ENCODE peak calls at places on chromosome 11, in eight cellular contexts. One of them, this sample, is unnamed.

GRCh38 chr11:60125962-60126585 is 37.6 kb downstream of the MS4A2 start:
- DNase-seq in cardiac muscle cell: no peak
- DNase-seq in PC-9: no peak
- DNase-seq in adipocyte: no peak
- DNase-seq in lung: no peak
- DNase-seq in ovary: no peak
- DNase-seq in CD4-positive, CD25-positive, alpha-beta regulatory T cell: no peak
- DNase-seq in Panc1: no peak
- DNase-seq in this sample: no peak

GRCh38 chr11:34565417-34566208 is 52.0 kb upstream of the ELF5 start:
- DNase-seq in cardiac muscle cell: no peak
- DNase-seq in PC-9: no peak
- DNase-seq in adipocyte: no peak
- DNase-seq in lung: no peak
- DNase-seq in ovary: no peak
- DNase-seq in CD4-positive, CD25-positive, alpha-beta regulatory T cell: no peak
- DNase-seq in Panc1: peak; percentile 18
- DNase-seq in this sample: no peak

GRCh38 chr11:68666854-68667253 is 17.5 kb upstream of the GAL start:
- DNase-seq in cardiac muscle cell: no peak
- DNase-seq in PC-9: no peak
- DNase-seq in adipocyte: no peak
- DNase-seq in lung: no peak
- DNase-seq in ovary: no peak
- DNase-seq in CD4-positive, CD25-positive, alpha-beta regulatory T cell: no peak
- DNase-seq in Panc1: no peak
- DNase-seq in this sample: peak; percentile 36

GRCh38 chr11:100778386-100778785 is 91.3 kb downstream of the ARHGAP42 start:
- DNase-seq in cardiac muscle cell: no peak
- DNase-seq in PC-9: no peak
- DNase-seq in adipocyte: no peak
- DNase-seq in lung: no peak
- DNase-seq in ovary: no peak
- DNase-seq in CD4-positive, CD25-positive, alpha-beta regulatory T cell: no peak
- DNase-seq in Panc1: no peak
- DNase-seq in this sample: no peak

GRCh38 chr11:8168485-8169257 is at the start of gene RIC3:
- DNase-seq in cardiac muscle cell: no peak
- DNase-seq in PC-9: no peak
- DNase-seq in adipocyte: no peak
- DNase-seq in lung: peak; percentile 44
- DNase-seq in ovary: peak; percentile 53
- DNase-seq in CD4-positive, CD25-positive, alpha-beta regulatory T cell: no peak
- DNase-seq in Panc1: no peak
- DNase-seq in this sample: no peak

GRCh38 chr11:7903940-7904339 is 27.1 kb downstream of the OR10A6 start:
- DNase-seq in cardiac muscle cell: no peak
- DNase-seq in PC-9: no peak
- DNase-seq in adipocyte: no peak
- DNase-seq in lung: no peak
- DNase-seq in ovary: no peak
- DNase-seq in CD4-positive, CD25-positive, alpha-beta regulatory T cell: no peak
- DNase-seq in Panc1: no peak
- DNase-seq in this sample: no peak

GRCh38 chr11:64359712-64360402 is 895 bp downstream of the RPS6KA4 start:
- DNase-seq in cardiac muscle cell: no peak
- DNase-seq in PC-9: no peak
- DNase-seq in adipocyte: no peak
- DNase-seq in lung: no peak
- DNase-seq in ovary: no peak
- DNase-seq in CD4-positive, CD25-positive, alpha-beta regulatory T cell: no peak
- DNase-seq in Panc1: no peak
- DNase-seq in this sample: no peak

GRCh38 chr11:128686045-128686741 is 7.7 kb upstream of the FLI1 start:
- DNase-seq in cardiac muscle cell: no peak
- DNase-seq in PC-9: no peak
- DNase-seq in adipocyte: no peak
- DNase-seq in lung: no peak
- DNase-seq in ovary: no peak
- DNase-seq in CD4-positive, CD25-positive, alpha-beta regulatory T cell: no peak
- DNase-seq in Panc1: no peak
- DNase-seq in this sample: peak; percentile 66

GRCh38 chr11:68036717-68037239 is 2.0 kb upstream of the TCIRG1 start:
- DNase-seq in cardiac muscle cell: no peak
- DNase-seq in PC-9: no peak
- DNase-seq in adipocyte: no peak
- DNase-seq in lung: peak; percentile 76
- DNase-seq in ovary: no peak
- DNase-seq in CD4-positive, CD25-positive, alpha-beta regulatory T cell: no peak
- DNase-seq in Panc1: no peak
- DNase-seq in this sample: peak; percentile 84

GRCh38 chr11:66337103-66337899 is 1.1 kb upstream of the RIN1 start:
- DNase-seq in cardiac muscle cell: no peak
- DNase-seq in PC-9: no peak
- DNase-seq in adipocyte: no peak
- DNase-seq in lung: no peak
- DNase-seq in ovary: peak; percentile 32
- DNase-seq in CD4-positive, CD25-positive, alpha-beta regulatory T cell: no peak
- DNase-seq in Panc1: no peak
- DNase-seq in this sample: peak; percentile 89

GRCh38 chr11:3225159-3225758 is 6.6 kb upstream of the MRGPRG start:
- DNase-seq in cardiac muscle cell: no peak
- DNase-seq in PC-9: no peak
- DNase-seq in adipocyte: no peak
- DNase-seq in lung: no peak
- DNase-seq in ovary: peak; percentile 8
- DNase-seq in CD4-positive, CD25-positive, alpha-beta regulatory T cell: no peak
- DNase-seq in Panc1: no peak
- DNase-seq in this sample: peak; percentile 85

GRCh38 chr11:64490562-64491216 is 100.3 kb upstream of the SLC22A12 start:
- DNase-seq in cardiac muscle cell: no peak
- DNase-seq in PC-9: no peak
- DNase-seq in adipocyte: no peak
- DNase-seq in lung: no peak
- DNase-seq in ovary: no peak
- DNase-seq in CD4-positive, CD25-positive, alpha-beta regulatory T cell: no peak
- DNase-seq in Panc1: no peak
- DNase-seq in this sample: no peak

GRCh38 chr11:26070981-26071380 is 260.9 kb upstream of the ANO3 start:
- DNase-seq in cardiac muscle cell: no peak
- DNase-seq in PC-9: no peak
- DNase-seq in adipocyte: no peak
- DNase-seq in lung: no peak
- DNase-seq in ovary: no peak
- DNase-seq in CD4-positive, CD25-positive, alpha-beta regulatory T cell: no peak
- DNase-seq in Panc1: no peak
- DNase-seq in this sample: no peak

DNA sequence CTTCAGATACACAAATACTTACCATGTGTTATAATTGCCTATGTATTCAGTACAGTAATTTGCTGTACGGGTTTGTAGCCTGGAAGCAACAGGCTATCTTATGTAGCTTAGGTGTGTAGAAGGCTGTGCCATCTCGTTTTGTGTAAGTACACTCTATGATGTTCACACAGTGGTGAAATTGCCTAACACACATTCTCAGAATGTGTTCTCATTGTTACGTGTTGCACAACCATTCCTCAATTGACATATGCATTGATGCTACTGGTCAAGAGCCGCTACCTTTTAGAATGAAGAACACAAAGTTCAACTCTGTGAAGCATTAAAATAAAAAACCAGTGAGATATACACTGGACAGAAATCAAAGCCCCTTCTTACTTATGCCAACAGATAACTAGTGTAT is 26.7 kb downstream of the SVIP start:
- DNase-seq in cardiac muscle cell: peak; percentile 13
- DNase-seq in PC-9: no peak
- DNase-seq in adipocyte: no peak
- DNase-seq in lung: no peak
- DNase-seq in ovary: no peak
- DNase-seq in CD4-positive, CD25-positive, alpha-beta regulatory T cell: no peak
- DNase-seq in Panc1: no peak
- DNase-seq in this sample: no peak
- H3K4me3 ChIP-seq in cardiac muscle cell: no peak overlapping the region
- H3K4me3 ChIP-seq in PC-9: no peak overlapping the region
- H3K4me3 ChIP-seq in adipocyte: no peak overlapping the region
- H3K4me3 ChIP-seq in lung: no peak overlapping the region
- H3K4me3 ChIP-seq in ovary: no peak overlapping the region
- H3K4me3 ChIP-seq in CD4-positive, CD25-positive, alpha-beta regulatory T cell: no peak overlapping the region
- H3K4me3 ChIP-seq in Panc1: no peak overlapping the region
- H3K4me3 ChIP-seq in this sample: no peak overlapping the region

DNA sequence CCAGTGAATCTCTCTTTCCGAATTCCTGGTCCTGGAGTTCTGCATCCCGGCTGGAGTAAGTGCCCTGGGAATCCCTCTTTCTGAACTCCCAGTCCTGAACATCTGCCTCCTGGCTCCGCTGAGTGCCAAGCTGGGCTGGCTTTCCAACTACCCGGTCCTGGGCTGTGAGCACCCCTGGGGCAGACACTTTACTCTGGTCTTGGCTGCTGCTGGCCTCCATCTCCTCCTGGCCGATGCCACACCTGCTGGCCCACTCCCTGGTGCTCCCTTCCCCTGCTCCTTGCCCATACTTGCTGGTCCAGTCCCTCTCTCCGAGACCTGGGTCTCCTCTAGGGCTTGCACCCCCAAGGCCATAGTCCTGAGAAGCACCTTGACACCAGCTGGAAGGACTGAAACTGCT is 14.7 kb downstream of the TNKS1BP1 start:
- DNase-seq in cardiac muscle cell: no peak
- DNase-seq in PC-9: no peak
- DNase-seq in adipocyte: no peak
- DNase-seq in lung: no peak
- DNase-seq in ovary: no peak
- DNase-seq in CD4-positive, CD25-positive, alpha-beta regulatory T cell: no peak
- DNase-seq in Panc1: no peak
- DNase-seq in this sample: peak; percentile 25
- H3K4me3 ChIP-seq in cardiac muscle cell: no peak overlapping the region
- H3K4me3 ChIP-seq in PC-9: no peak overlapping the region
- H3K4me3 ChIP-seq in adipocyte: peak overlapping the region; percentile 80
- H3K4me3 ChIP-seq in lung: no peak overlapping the region
- H3K4me3 ChIP-seq in ovary: no peak overlapping the region
- H3K4me3 ChIP-seq in CD4-positive, CD25-positive, alpha-beta regulatory T cell: no peak overlapping the region
- H3K4me3 ChIP-seq in Panc1: no peak overlapping the region
- H3K4me3 ChIP-seq in this sample: peak overlapping the region; percentile 70

DNA sequence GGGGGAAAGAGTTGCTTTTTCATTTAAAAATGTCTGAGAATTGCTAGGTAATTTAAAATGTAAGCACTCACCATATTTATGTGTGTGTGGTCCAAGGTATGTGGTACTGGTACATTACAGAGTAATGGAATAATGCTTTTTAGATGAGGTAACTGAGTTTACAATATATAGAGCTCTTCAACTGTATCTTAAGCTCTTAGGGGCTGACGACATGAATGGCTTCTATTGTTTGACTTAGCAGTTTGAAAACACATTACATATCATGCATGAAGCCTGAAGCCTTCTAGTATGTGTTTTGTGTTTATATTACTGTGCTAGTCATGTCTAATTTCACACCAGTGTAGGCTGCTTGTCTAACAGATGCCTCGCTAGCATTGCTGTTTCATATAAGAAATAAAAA is 37.1 kb downstream of the GAS2 start:
- DNase-seq in cardiac muscle cell: peak; percentile 2
- DNase-seq in PC-9: no peak
- DNase-seq in adipocyte: no peak
- DNase-seq in lung: no peak
- DNase-seq in ovary: no peak
- DNase-seq in CD4-positive, CD25-positive, alpha-beta regulatory T cell: no peak
- DNase-seq in Panc1: no peak
- DNase-seq in this sample: no peak
- H3K4me3 ChIP-seq in cardiac muscle cell: no peak overlapping the region
- H3K4me3 ChIP-seq in PC-9: no peak overlapping the region
- H3K4me3 ChIP-seq in adipocyte: no peak overlapping the region
- H3K4me3 ChIP-seq in lung: no peak overlapping the region
- H3K4me3 ChIP-seq in ovary: no peak overlapping the region
- H3K4me3 ChIP-seq in CD4-positive, CD25-positive, alpha-beta regulatory T cell: no peak overlapping the region
- H3K4me3 ChIP-seq in Panc1: no peak overlapping the region
- H3K4me3 ChIP-seq in this sample: no peak overlapping the region

GRCh38 chr11:17163296-17163695 is 44.5 kb downstream of the PIK3C2A start:
- DNase-seq in cardiac muscle cell: no peak
- DNase-seq in PC-9: no peak
- DNase-seq in adipocyte: no peak
- DNase-seq in lung: no peak
- DNase-seq in ovary: no peak
- DNase-seq in CD4-positive, CD25-positive, alpha-beta regulatory T cell: no peak
- DNase-seq in Panc1: no peak
- DNase-seq in this sample: no peak
- H3K4me3 ChIP-seq in cardiac muscle cell: no peak overlapping the region
- H3K4me3 ChIP-seq in PC-9: no peak overlapping the region
- H3K4me3 ChIP-seq in adipocyte: no peak overlapping the region
- H3K4me3 ChIP-seq in lung: no peak overlapping the region
- H3K4me3 ChIP-seq in ovary: no peak overlapping the region
- H3K4me3 ChIP-seq in CD4-positive, CD25-positive, alpha-beta regulatory T cell: no peak overlapping the region
- H3K4me3 ChIP-seq in Panc1: no peak overlapping the region
- H3K4me3 ChIP-seq in this sample: no peak overlapping the region

DNA sequence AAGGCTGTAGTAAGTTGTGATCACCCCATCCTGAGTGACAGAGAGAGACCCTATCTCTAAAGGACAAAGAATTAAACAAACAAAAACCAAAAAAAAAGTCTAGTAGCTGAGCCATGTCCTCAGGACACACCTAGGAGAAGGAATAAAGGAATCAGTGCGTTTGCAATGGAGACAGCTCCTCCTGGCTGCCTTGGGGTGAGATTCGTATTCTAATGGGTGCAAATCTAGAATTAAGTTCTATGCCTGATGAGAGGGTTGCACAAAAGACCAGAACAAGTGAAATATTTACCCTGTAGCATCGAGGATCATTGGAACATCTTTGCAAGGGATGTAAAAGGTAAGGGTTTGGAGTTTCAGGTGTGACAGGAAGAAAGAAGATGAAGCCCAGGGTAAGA is 70.3 kb upstream of the BMAL1 start:
- DNase-seq in cardiac muscle cell: no peak
- DNase-seq in PC-9: no peak
- DNase-seq in adipocyte: no peak
- DNase-seq in lung: no peak
- DNase-seq in ovary: no peak
- DNase-seq in CD4-positive, CD25-positive, alpha-beta regulatory T cell: no peak
- DNase-seq in Panc1: no peak
- DNase-seq in this sample: no peak
- H3K4me3 ChIP-seq in cardiac muscle cell: no peak overlapping the region
- H3K4me3 ChIP-seq in PC-9: peak overlapping the region; percentile 54
- H3K4me3 ChIP-seq in adipocyte: peak overlapping the region; percentile 65
- H3K4me3 ChIP-seq in lung: no peak overlapping the region
- H3K4me3 ChIP-seq in ovary: no peak overlapping the region
- H3K4me3 ChIP-seq in CD4-positive, CD25-positive, alpha-beta regulatory T cell: peak overlapping the region; percentile 74
- H3K4me3 ChIP-seq in Panc1: no peak overlapping the region
- H3K4me3 ChIP-seq in this sample: no peak overlapping the region

DNA sequence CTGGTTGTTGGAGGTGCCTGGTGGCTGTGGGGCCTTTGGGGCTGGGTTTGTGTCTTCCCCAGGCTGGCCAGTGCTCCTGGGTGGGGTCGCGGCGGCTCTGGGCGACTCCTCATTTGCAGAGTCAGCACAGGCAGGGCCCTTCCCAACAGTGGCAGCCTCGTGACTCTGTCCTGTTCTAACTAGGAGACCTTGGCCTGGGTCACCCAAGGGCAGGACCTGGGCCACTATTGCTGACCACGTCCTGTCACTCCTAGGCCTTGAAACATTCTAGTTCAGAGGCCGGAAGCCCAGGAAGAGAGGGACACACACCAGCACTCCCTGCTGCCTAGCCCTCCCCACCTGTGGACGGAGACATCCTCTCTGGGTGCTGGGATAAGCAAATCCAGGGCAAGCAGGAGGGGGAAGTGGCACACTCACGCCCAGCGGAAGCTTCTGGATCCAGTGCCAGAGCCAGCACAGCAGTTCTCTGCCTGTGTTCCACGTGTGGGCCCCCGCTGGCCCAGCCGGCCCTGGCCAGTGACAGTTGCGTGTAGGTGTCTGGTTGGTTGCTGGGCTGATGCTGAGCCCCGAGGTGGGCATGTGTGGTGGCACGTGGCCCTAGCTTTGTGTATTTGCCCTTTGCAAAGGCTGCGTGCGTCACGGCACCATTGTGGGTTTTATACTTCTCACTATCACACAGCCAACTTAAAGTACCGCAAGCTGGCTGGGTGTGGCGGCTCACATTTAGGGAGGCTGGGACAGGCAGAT is 4.3 kb upstream of the CHID1 start:
- DNase-seq in cardiac muscle cell: no peak
- DNase-seq in PC-9: no peak
- DNase-seq in adipocyte: no peak
- DNase-seq in lung: peak; percentile 44
- DNase-seq in ovary: no peak
- DNase-seq in CD4-positive, CD25-positive, alpha-beta regulatory T cell: no peak
- DNase-seq in Panc1: no peak
- DNase-seq in this sample: peak; percentile 87
- H3K4me3 ChIP-seq in cardiac muscle cell: no peak overlapping the region
- H3K4me3 ChIP-seq in PC-9: no peak overlapping the region
- H3K4me3 ChIP-seq in adipocyte: no peak overlapping the region
- H3K4me3 ChIP-seq in lung: no peak overlapping the region
- H3K4me3 ChIP-seq in ovary: no peak overlapping the region
- H3K4me3 ChIP-seq in CD4-positive, CD25-positive, alpha-beta regulatory T cell: no peak overlapping the region
- H3K4me3 ChIP-seq in Panc1: no peak overlapping the region
- H3K4me3 ChIP-seq in this sample: no peak overlapping the region